ENCODE peak calls at places on chromosome 19, in eight cellular contexts. N is foreskin fibroblast, E is PC-9, Y is nephron progenitor cell, Z is WTC11, W is AG10803, X is cardiac muscle cell, R is omental fat pad. B is an unnamed sample.

GRCh38 chr19:18291590-18292459 is 10.4 kb upstream of the JUND start:
- DNase-seq in X (peak), E (peak), N (peak), W (peak), Z (peak), R (no peak), Y (peak), B (no peak)

GRCh38 chr19:32652893-32653625 is 21.9 kb downstream of the ANKRD27 start:
- DNase-seq in N (peak), Z (no peak), R (peak), W (peak), Y (no peak), X (peak), E (no peak), B (no peak)

GRCh38 chr19:1237754-1238372 is at the start of gene CBARP:
- DNase-seq in W (no peak), E (no peak), X (peak), N (no peak), Y (peak), Z (peak), R (no peak), B (no peak)

GRCh38 chr19:16337809-16338469 is 13.3 kb downstream of the KLF2 start:
- DNase-seq in N (no peak), Z (no peak), E (no peak), X (no peak), W (peak), R (no peak), Y (no peak), B (no peak)

GRCh38 chr19:34145741-34146202 is 26.5 kb upstream of the LSM14A start:
- DNase-seq in R (no peak), X (peak), N (peak), E (peak), Y (peak), Z (peak), W (peak), B (no peak)

GRCh38 chr19:52689804-52690394 is 44.9 kb downstream of the ZNF611 start:
- DNase-seq in Y (peak), X (peak), W (peak), Z (peak), N (peak), R (no peak), E (no peak), B (peak)

GRCh38 chr19:46654621-46655152 is 6.3 kb downstream of the DACT3 start:
- DNase-seq in R (no peak), N (no peak), Z (peak), W (no peak), E (no peak), Y (peak), X (peak), B (no peak)

GRCh38 chr19:47499863-47500830 is 14.7 kb downstream of the NAPA start:
- DNase-seq in W (no peak), N (no peak), X (no peak), Z (peak), Y (no peak), R (no peak), E (no peak), B (no peak)

GRCh38 chr19:35895911-35896642 is 4.3 kb downstream of the NFKBID start:
- DNase-seq in R (no peak), X (no peak), Y (no peak), E (no peak), Z (no peak), N (no peak), W (no peak), B (no peak)

GRCh38 chr19:48489608-48490216 is 20.5 kb downstream of the CYTH2 start:
- DNase-seq in Z (peak), Y (peak), W (peak), R (peak), E (peak), N (peak), X (peak), B (peak)

GRCh38 chr19:35165200-35166058 is 10.9 kb downstream of the FXYD5 start:
- DNase-seq in X (no peak), Z (no peak), W (no peak), Y (no peak), E (no peak), R (no peak), N (no peak), B (no peak)

GRCh38 chr19:31214086-31214485 is 135.2 kb downstream of the TSHZ3 start:
- DNase-seq in Y (no peak), X (peak), W (peak), Z (no peak), N (peak), E (peak), R (no peak), B (peak)

GRCh38 chr19:31742249-31742648 is 393.0 kb upstream of the TSHZ3 start:
- DNase-seq in W (no peak), E (no peak), X (no peak), R (no peak), Z (no peak), Y (no peak), N (no peak), B (no peak)

GRCh38 chr19:7480222-7480974 is 8.4 kb downstream of the PEX11G start:
- DNase-seq in R (no peak), N (no peak), Z (no peak), E (no peak), X (no peak), Y (peak), W (no peak), B (no peak)

GRCh38 chr19:18496167-18496979 is 25.5 kb downstream of the ELL start:
- DNase-seq in Z (no peak), R (no peak), X (peak), Y (no peak), E (peak), N (peak), W (peak), B (no peak)

GRCh38 chr19:13063461-13064091 is 39.1 kb downstream of the LYL1 start:
- DNase-seq in W (no peak), N (no peak), R (no peak), Z (no peak), X (no peak), Y (no peak), E (no peak), B (no peak)

GRCh38 chr19:15331419-15332310 is 674 bp downstream of the BRD4 start:
- DNase-seq in R (peak), E (no peak), X (peak), Y (peak), N (peak), Z (peak), W (peak), B (peak)

GRCh38 chr19:29079331-29079730 is 133.6 kb downstream of the UQCRFS1 start:
- DNase-seq in N (no peak), Z (no peak), R (no peak), X (no peak), W (peak), E (no peak), Y (no peak), B (no peak)

GRCh38 chr19:8242212-8242821 is 33.1 kb downstream of the CERS4 start:
- DNase-seq in W (no peak), X (no peak), E (no peak), R (no peak), Z (no peak), Y (no peak), N (no peak), B (no peak)

GRCh38 chr19:28454083-28454482 is 758.9 kb downstream of the UQCRFS1 start:
- DNase-seq in R (no peak), W (no peak), Z (no peak), Y (no peak), N (no peak), X (no peak), E (no peak), B (no peak)

GRCh38 chr19:6890938-6891337 is 3.6 kb downstream of the ADGRE1 start:
- DNase-seq in Z (no peak), W (no peak), X (no peak), E (no peak), Y (no peak), R (no peak), N (no peak), B (no peak)

GRCh38 chr19:16957151-16957662 is 68.4 kb downstream of the F2RL3 start:
- DNase-seq in N (no peak), W (peak), X (peak), Y (no peak), R (no peak), E (peak), Z (no peak), B (peak)

GRCh38 chr19:2610637-2611482 is 91.6 kb downstream of the GNG7 start:
- DNase-seq in E (peak), Y (peak), Z (peak), W (peak), R (peak), N (peak), X (peak), B (peak)

GRCh38 chr19:2613507-2614295 is 88.8 kb downstream of the GNG7 start:
- DNase-seq in E (no peak), R (no peak), X (peak), Z (peak), W (peak), N (no peak), Y (peak), B (no peak)

GRCh38 chr19:2609389-2610116 is 92.9 kb downstream of the GNG7 start:
- DNase-seq in Z (no peak), E (no peak), W (no peak), N (no peak), X (no peak), R (no peak), Y (no peak), B (no peak)

GRCh38 chr19:2612619-2613249 is 89.8 kb downstream of the GNG7 start:
- DNase-seq in W (no peak), Z (no peak), N (no peak), E (no peak), X (no peak), Y (no peak), R (no peak), B (no peak)

DNA sequence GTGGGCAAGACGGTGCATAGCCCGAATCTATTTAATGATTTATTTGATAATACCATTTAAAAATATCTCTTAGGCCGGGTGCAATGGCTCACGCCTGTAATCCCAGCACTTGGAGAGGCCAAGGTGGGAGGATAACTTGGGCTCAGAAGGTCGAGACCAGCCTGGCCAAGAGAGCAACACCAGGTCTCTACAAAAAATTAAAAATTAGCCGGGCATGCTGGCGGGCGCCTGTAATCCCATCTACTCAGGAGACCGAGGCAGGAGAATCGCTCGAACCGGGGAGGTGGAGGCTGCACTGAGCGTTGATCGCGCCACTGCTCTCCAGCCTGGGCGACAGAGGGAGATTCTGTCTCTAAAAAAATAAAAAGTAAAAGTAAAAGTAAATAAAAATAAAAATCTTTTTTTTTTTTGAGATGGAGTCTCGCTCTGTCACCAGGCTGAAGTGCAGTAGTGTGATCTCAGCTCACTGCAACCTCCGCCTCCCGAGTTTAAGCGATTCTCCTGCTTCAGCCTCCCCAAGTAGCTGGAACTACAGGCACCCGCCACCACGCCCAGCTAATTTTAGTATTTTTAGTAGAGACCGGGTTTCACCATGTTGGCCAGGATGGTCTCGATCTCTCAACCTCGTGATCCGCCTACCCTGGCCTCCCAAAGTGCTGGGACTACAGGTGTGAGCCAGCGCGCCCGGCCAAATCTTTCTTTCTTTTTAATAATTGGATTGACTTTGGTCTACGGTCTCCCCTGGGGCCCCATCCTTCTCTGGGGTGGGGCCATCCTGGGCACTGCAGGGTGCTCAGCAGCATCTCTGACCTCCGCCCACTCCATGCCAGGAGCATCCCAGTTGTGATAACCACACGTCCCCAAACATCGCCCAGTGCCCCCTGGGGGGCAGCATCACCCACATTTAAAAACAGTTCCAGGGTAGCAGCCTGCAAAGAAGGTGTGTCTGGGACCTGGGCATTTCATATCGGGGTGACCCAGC is 90.7 kb downstream of the GNG7 start:
- DNase-seq in X (no peak), Y (no peak), Z (no peak), W (no peak), E (no peak), R (no peak), N (no peak), B (no peak)
- TF ChIP-seq CTCF in X (no peak), Y (peak), Z (peak), W (no peak), E (peak), R (no peak), N (no peak), B (peak)

DNA sequence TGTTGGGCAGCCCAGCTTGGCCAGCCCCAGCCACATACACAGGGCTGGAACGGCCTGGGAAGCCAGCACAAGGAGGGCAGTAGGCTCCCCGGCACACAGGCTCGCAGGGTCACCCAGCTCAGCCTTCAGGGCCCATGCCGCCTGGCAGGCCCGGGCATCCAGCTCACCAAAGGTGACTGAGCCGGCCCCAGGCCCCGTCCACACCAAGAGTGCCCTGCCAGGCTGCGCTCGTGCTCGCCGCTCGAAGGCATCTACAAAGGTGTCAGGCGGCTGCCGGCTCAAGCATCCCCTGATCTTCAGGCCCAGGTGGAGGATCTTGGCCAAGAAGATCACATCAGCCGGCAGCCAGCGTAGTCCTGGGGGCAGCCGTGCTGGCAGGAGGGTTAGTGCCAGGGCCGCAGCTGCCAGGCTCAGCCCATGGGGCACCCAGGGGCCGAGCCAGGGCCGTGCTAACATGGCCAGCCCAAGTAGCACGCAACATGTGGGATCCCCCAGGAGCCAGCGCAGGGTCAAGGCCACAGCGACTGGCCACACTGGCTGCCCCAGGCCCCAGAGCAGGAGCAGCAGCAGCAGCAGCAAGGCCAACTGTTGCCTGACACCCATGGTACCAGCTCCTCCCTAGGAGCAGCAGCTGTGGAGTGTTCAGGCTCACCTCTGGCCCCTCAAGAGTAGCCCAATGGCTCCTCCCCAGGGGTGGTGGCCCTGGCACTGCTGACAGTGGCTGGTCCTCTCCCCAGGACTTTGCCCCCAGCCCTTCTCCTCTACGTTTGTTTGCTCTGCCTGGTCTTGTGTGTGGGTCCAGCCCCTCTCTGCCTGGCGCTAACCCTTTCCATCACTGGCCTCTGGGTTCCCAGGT is at the start of gene SLC27A5:
- DNase-seq in R (no peak), E (no peak), N (no peak), W (no peak), Y (no peak), Z (no peak), X (no peak), B (no peak)
- TF ChIP-seq CTCF in R (no peak), E (no peak), N (no peak), W (no peak), Y (no peak), Z (no peak), X (no peak), B (no peak)

DNA sequence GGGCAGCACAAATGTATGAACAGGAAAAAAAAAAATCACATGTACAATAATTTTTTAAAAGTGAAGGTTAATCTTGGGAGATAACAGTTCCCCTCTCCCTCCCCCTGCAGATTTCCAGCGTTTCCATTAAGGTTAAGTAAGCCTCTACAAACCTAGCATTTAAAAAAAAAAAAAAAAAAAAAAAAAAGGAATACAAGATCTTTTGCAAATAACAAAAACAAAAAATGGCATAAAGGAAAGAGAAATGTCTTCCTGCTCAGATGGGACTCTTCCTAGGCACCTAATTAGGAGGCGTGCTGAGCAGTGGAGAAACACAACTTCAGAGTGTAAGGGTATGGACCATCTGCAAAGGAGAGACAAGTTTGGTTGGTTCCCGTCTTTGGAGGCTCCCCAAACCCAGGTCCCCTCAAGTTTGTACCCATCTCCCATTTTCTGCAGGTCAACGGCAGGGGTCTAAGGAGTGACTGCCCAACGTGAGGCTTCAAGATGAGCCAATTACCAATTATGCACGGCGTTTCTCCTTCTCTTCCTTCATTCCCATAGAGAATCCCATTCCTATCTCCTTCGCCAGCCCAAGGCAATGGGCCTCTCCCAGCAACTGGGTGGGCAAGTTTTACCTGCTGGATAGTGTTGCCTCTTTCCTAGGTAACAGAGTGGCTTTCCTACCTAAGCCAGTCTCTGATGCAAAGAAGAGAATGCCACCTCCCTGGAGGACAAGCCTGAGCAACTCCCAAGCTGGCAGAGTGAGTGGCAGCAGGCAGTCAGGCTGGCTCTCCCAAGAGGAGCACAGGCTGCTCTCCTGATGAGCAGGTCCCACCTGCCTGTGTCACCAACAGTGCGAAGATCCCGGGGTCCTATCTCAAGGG is 5.1 kb upstream of the ECH1 start:
- DNase-seq in W (no peak), Y (no peak), N (no peak), R (no peak), Z (no peak), X (no peak), E (no peak), B (no peak)
- TF ChIP-seq CTCF in W (no peak), Y (no peak), N (no peak), R (no peak), Z (no peak), X (no peak), E (no peak), B (no peak)

GRCh38 chr19:49809987-49810389 is 3.1 kb downstream of the FUZ start:
- DNase-seq in N (no peak), W (no peak), R (no peak), Z (no peak), Y (no peak), E (no peak), X (no peak), B (no peak)

GRCh38 chr19:49812452-49812996 is 568 bp downstream of the FUZ start:
- DNase-seq in E (no peak), R (no peak), X (no peak), N (no peak), Y (no peak), Z (no peak), W (no peak), B (no peak)

GRCh38 chr19:49811328-49811727 is 1.8 kb downstream of the FUZ start:
- DNase-seq in W (no peak), Z (no peak), N (no peak), E (no peak), R (no peak), X (no peak), Y (no peak), B (no peak)

GRCh38 chr19:49814010-49814409 is 918 bp upstream of the FUZ start:
- DNase-seq in E (no peak), Z (no peak), R (no peak), W (no peak), N (no peak), X (no peak), Y (no peak), B (no peak)

DNA sequence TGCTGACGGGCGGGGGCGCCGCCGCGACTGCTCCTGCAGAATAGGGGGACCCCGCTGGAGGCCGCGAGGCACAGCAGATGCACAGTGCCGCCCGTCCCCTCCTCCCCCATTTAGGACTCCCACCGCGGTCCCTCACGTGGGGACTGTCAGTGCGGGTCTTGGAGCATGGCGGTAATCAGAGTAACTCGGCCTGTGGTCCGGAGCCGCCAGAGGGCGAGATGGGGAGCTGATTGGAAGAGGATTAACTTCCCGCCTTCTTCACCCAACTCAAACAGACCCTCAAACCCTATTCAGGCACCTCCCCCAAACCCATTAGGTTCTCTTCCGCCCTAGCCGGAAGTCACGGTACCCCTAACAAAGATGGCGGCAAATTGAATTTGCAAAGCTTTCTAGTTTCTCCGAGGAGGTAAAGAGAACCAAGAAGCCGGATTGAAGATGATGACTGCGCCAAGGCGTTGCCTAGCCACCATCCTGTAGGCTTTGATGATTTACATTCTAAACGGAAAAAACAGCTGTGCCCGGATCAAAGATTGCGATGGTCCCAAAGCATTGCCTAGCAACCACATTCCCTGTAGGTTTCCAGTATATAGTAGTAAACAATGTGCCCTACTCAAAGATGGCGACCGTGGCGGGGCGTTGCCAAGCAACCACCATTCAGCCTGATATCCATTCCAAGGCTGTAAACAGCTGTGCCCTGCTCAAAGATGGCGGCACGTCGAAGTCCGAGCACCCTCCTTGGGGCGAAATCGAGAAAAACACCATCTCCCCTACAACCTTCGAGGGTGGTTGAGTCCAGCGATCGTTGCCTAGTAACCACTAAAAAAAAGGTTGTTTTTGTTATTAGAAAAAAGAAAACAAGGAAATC is at the start of gene FUZ:
- DNase-seq in Z (peak), N (peak), E (peak), X (peak), W (peak), R (peak), Y (peak), B (peak)
- TF ChIP-seq CTCF in Z (no peak), N (no peak), E (no peak), X (peak), W (peak), R (no peak), Y (no peak), B (peak)

DNA sequence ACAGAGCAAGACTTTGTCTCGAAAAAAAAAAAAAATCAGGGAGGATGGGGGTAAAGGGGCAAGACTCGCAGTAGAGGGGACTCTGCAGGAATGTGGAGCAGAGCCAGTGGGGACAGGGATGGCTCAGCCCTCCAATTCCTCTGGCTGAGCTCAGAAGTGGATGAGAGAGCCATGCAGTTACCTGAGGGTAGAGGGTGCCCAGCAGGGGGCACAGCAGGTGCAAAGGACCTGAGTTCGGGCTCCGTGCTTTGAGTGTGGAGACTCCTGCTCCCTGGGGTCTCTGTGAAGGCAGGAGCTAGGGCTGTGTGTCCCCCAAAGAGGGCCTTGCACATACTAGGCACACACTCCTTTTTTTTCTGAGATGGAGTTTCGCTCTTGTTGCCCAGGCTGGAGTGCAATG is 7.7 kb downstream of the DOCK6 start:
- DNase-seq in X (no peak), E (no peak), Z (no peak), Y (no peak), N (no peak), R (no peak), W (no peak), B (no peak)
- TF ChIP-seq CTCF in X (peak), E (peak), Z (no peak), Y (no peak), N (no peak), R (no peak), W (no peak), B (no peak)

B was measured in osteocyte.